ENCODE peak calls at places on chromosomes 6 and 20, in five cellular contexts. Q is endothelial cell of umbilical vein, I is PC-3, R is IMR-90, J is hepatocyte. M is an unnamed sample.
A peak's percentile ranks its signal among the peaks of the same experiment; 100 is the strongest.

GRCh38 chr20:9103955-9104354 is 35.1 kb downstream of the PLCB4 start:
- DNase-seq in R (no peak), I (peak; percentile 84), Q (no peak), J (no peak), M (no peak)

GRCh38 chr6:2353412-2354137 is 108.2 kb upstream of the GMDS start:
- DNase-seq in J (peak; percentile 73), R (peak; percentile 86), I (peak; percentile 90), Q (peak; percentile 92), M (peak; percentile 87)

GRCh38 chr20:63116412-63117106 is 99.4 kb downstream of the YTHDF1 start:
- DNase-seq in Q (peak; percentile 10), R (peak; percentile 8), I (peak; percentile 18), J (peak; percentile 64), M (no peak)

GRCh38 chr6:11975353-11975977 is 36.6 kb upstream of the HIVEP1 start:
- DNase-seq in J (no peak), I (no peak), R (no peak), Q (no peak), M (no peak)

GRCh38 chr6:33217681-33218080 is 9.4 kb downstream of the RING1 start:
- DNase-seq in J (no peak), Q (no peak), I (no peak), R (no peak), M (no peak)

GRCh38 chr6:968791-969190 is 275.9 kb upstream of the EXOC2 start:
- DNase-seq in R (no peak), J (no peak), Q (no peak), I (no peak), M (no peak)

GRCh38 chr6:84467296-84467695 is 239.9 kb upstream of the CEP162 start:
- DNase-seq in J (no peak), R (no peak), I (peak; percentile 77), Q (peak; percentile 38), M (no peak)

GRCh38 chr6:14606353-14606752 is 488.8 kb downstream of the CD83 start:
- DNase-seq in Q (no peak), J (no peak), R (no peak), I (no peak), M (no peak)

GRCh38 chr6:7201732-7202541 is 94.2 kb downstream of the RREB1 start:
- DNase-seq in J (no peak), Q (no peak), R (no peak), I (no peak), M (peak; percentile 48)

GRCh38 chr6:36625161-36625919 is 31.2 kb downstream of the SRSF3 start:
- DNase-seq in Q (no peak), R (peak; percentile 79), J (no peak), I (peak; percentile 54), M (no peak)

GRCh38 chr6:134730013-134730412 is 219.9 kb downstream of the ALDH8A1 start:
- DNase-seq in Q (no peak), J (no peak), I (no peak), R (no peak), M (no peak)

GRCh38 chr6:163707385-163708355 is 293.2 kb downstream of the QKI start:
- DNase-seq in J (no peak), Q (no peak), R (no peak), I (no peak), M (no peak)

GRCh38 chr20:61025536-61025935 is 226.5 kb upstream of the CDH4 start:
- DNase-seq in Q (no peak), J (no peak), I (no peak), R (no peak), M (no peak)

GRCh38 chr6:70312165-70312564 is 9.3 kb upstream of the COL9A1 start:
- DNase-seq in R (peak; percentile 78), Q (no peak), I (peak; percentile 89), J (no peak), M (no peak)

GRCh38 chr6:166592818-166593217 is 6.3 kb upstream of the RAMACL start:
- DNase-seq in Q (no peak), J (no peak), R (peak; percentile 84), I (no peak), M (no peak)

GRCh38 chr20:50673146-50673830 is 18.1 kb downstream of the RIPOR3 start:
- DNase-seq in R (no peak), Q (no peak), J (peak; percentile 44), I (no peak), M (no peak)

GRCh38 chr20:10842116-10842515 is 168.3 kb upstream of the JAG1 start:
- DNase-seq in Q (no peak), I (peak; percentile 35), R (no peak), J (no peak), M (no peak)

GRCh38 chr20:59258103-59258705 is 42.2 kb upstream of the EDN3 start:
- DNase-seq in Q (no peak), J (no peak), I (no peak), R (no peak), M (peak; percentile 87)

GRCh38 chr20:19583532-19584175 is 174.4 kb upstream of the RIN2 start:
- DNase-seq in R (peak; percentile 5), J (peak; percentile 85), I (peak; percentile 65), Q (peak; percentile 43), M (peak; percentile 88)

GRCh38 chr20:35004051-35004725 is 48.5 kb downstream of the MYH7B start:
- DNase-seq in Q (no peak), I (no peak), R (no peak), J (no peak), M (no peak)

GRCh38 chr20:20198011-20198410 is 145.7 kb downstream of the CFAP61 start:
- DNase-seq in R (no peak), I (no peak), J (no peak), Q (peak; percentile 3), M (no peak)

GRCh38 chr6:70638468-70638867 is 29.2 kb upstream of the SMAP1 start:
- DNase-seq in R (no peak), J (no peak), Q (no peak), I (no peak), M (no peak)

GRCh38 chr6:141290871-141291270 is 841.9 kb upstream of the GJE1 start:
- DNase-seq in J (no peak), I (peak; percentile 53), Q (no peak), R (peak; percentile 6), M (no peak)

GRCh38 chr6:141288947-141289346 is 843.8 kb upstream of the GJE1 start:
- DNase-seq in J (no peak), Q (no peak), I (no peak), R (no peak), M (no peak)

DNA sequence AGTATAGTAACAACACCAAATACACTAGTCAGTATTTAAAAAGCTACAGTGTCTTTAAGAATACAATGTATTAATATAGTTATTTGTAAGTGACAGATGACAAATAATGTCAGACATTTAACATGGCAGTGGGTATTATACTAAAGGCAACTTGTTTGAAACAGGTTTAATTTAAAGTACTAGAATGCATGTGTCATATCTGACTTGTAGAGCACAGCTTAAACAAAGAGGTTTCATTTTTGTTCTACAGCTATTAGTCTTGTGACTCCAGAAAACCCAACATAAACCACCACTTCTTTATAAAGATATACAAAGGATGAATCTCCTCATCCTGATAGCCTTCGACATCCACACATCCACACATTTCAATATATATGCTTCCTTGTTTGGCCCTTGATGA is 841.4 kb upstream of the GJE1 start:
- DNase-seq in I (peak; percentile 6), J (no peak), Q (no peak), R (peak; percentile 23), M (no peak)
- H3K4me2 ChIP-seq in I (no peak overlapping the region), J (no peak overlapping the region), Q (no peak overlapping the region), R (peak overlapping the region; percentile 23), M (no peak overlapping the region)

GRCh38 chr6:111812080-111813038 is 60.9 kb downstream of the FYN start:
- DNase-seq in J (no peak), I (peak; percentile 77), Q (no peak), R (no peak), M (no peak)
- H3K4me1 ChIP-seq in J (no peaks in the 10 kb centered on the region), I (peaks cover 40% of the 10 kb centered on the region), Q (peaks cover 8% of the 10 kb centered on the region), R (peaks cover 6% of the 10 kb centered on the region), M (peaks cover 66% of the 10 kb centered on the region)

GRCh38 chr6:16130932-16131387 is 2.1 kb downstream of the MYLIP start:
- DNase-seq in I (peak; percentile 72), Q (peak; percentile 88), R (peak; percentile 83), J (peak; percentile 76), M (peak; percentile 90)
- H4K20me1 ChIP-seq in I (peaks cover 35% of the 10 kb centered on the region), Q (no peaks in the 10 kb centered on the region), R (peaks cover 7% of the 10 kb centered on the region), J (peaks cover 60% of the 10 kb centered on the region), M (peaks cover 24% of the 10 kb centered on the region)

DNA sequence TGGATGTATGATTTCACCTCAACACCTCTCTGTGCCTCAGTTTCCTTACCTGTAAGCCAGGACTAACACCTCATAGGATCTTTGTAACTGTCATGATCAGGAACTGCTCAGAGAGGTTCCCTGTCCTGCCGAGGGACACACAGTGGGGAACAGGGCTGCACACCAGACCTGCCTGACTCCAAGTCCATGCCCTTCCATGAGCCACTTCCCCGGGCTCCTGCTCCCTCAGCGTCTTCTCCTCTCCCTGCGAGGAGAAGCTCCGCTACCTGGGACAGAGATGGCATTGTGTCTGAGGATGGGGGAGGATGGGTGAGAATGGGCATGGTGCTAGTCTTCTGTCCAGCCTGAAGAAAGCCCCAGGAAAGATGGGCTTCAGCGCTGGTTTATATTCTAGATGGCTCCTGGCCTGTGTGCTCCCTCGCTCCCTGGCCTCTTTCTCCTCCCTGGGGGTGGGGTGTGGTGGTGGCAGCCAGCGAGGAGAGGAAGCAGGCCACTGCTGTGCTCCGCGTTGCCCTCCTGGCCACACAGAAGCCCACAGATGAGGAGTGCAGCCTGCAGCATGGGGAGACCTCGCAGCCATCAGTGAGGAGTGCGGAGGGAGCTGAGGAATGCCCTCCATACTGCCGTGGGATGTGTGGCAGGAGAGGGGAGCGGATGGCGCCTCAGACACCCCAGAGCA is 67.1 kb downstream of the NOL4L start:
- DNase-seq in J (no peak), I (no peak), R (no peak), Q (no peak), M (no peak)
- H3K4me2 ChIP-seq in J (no peak overlapping the region), I (no peak overlapping the region), R (no peak overlapping the region), Q (no peak overlapping the region), M (no peak overlapping the region)

GRCh38 chr20:54134445-54135220 is 39.2 kb downstream of the CYP24A1 start:
- DNase-seq in R (peak; percentile 82), Q (no peak), J (no peak), I (peak; percentile 98), M (no peak)
- H3K4me1 ChIP-seq in R (peaks cover 13% of the 10 kb centered on the region), Q (no peaks in the 10 kb centered on the region), J (peaks cover 10% of the 10 kb centered on the region), I (peaks cover 50% of the 10 kb centered on the region), M (no peaks in the 10 kb centered on the region)

DNA sequence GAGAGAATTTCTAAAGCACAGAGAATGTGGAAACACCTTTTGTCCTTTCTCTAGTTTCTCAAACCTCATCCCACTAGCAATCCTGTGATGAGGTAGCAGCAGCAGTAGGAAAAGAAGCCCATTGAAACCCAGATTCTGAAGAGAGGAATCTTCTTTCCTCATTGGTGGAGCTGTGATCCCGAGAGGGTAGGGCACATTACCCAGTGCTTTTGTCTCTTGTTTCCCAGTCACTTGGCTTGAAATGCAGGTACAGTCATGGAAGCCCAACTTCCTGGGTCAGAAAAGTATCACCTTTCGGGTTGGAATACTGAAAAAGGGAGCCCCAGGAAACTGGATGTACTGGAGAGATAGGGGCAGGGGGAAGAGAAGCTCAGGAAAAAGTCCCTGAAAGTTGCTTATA is 417.4 kb downstream of the TBC1D32 start:
- DNase-seq in R (no peak), J (no peak), Q (no peak), I (no peak), M (no peak)
- H4K20me1 ChIP-seq in R (no peaks in the 10 kb centered on the region), J (no peaks in the 10 kb centered on the region), Q (no peaks in the 10 kb centered on the region), I (no peaks in the 10 kb centered on the region), M (no peaks in the 10 kb centered on the region)

DNA sequence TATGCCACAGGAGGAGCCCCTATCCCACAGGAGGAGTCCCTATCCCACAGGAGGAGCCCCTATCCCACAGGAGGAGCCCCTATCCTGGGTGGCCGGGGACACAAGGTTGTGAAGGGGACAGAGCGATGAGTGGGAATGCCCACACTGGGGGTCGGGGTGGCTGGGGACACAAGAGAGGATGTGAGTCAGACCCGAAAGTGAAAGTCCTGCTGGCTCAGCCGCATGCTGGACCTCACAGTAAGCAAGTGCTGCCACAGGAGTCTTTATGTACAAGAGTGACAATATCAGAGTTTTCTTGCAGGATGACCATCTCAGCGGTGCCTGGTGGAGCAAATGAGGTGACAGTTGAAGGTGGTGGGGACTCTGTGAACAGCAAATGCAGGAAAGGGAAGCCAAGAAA is 93.7 kb downstream of the PSMB1 start:
- DNase-seq in Q (peak; percentile 30), R (peak; percentile 68), I (peak; percentile 17), J (no peak), M (peak; percentile 57)
- H3K4me2 ChIP-seq in Q (peak overlapping the region; percentile 66), R (peak overlapping the region; percentile 93), I (peak overlapping the region; percentile 70), J (no peak overlapping the region), M (peak overlapping the region; percentile 62)

M was measured in Karpas-422.